ENCODE peak calls at places on chromosomes 13 and 19, in seven cellular contexts. G, A, E, Y, T, U and P are unnamed samples.

GRCh38 chr19:14410054-14410774 is 8.9 kb downstream of the DDX39A start:
- DNase-seq in G (no peak), U (peak; percentile 30), Y (no peak), A (no peak), E (no peak), T (peak; percentile 18), P (no peak)

GRCh38 chr13:50798923-50799322 is 44.6 kb downstream of the DLEU7 start:
- DNase-seq in Y (no peak), G (peak; percentile 40), T (no peak), E (no peak), U (no peak), A (no peak), P (peak; percentile 25)

GRCh38 chr13:66329988-66330429 is 900.1 kb downstream of the PCDH9 start:
- DNase-seq in U (no peak), T (no peak), A (no peak), E (no peak), Y (no peak), G (peak; percentile 2), P (no peak)

GRCh38 chr19:39918183-39918651 is 16.2 kb downstream of the FCGBP start:
- DNase-seq in U (no peak), E (no peak), A (no peak), G (no peak), T (no peak), Y (peak; percentile 37), P (no peak)

GRCh38 chr19:55809381-55810058 is 22.3 kb downstream of the NLRP11 start:
- DNase-seq in T (peak; percentile 40), A (no peak), E (no peak), Y (peak; percentile 46), U (no peak), G (peak; percentile 81), P (peak; percentile 2)

GRCh38 chr13:80235559-80236296 is 105.2 kb downstream of the SPRY2 start:
- DNase-seq in Y (peak; percentile 81), T (no peak), U (no peak), E (no peak), G (peak; percentile 87), A (no peak), P (peak; percentile 53)

GRCh38 chr19:36488816-36489138 is 584 bp downstream of the ZNF566 start:
- DNase-seq in E (no peak), T (no peak), Y (no peak), G (no peak), A (peak; percentile 34), U (no peak), P (no peak)

GRCh38 chr19:17329061-17329767 is 5.4 kb downstream of the ANO8 start:
- DNase-seq in E (no peak), Y (no peak), A (no peak), T (peak; percentile 19), G (no peak), U (no peak), P (no peak)

GRCh38 chr19:54273811-54274210 is 7.1 kb downstream of the LILRB2 start:
- DNase-seq in T (no peak), U (no peak), A (no peak), E (no peak), G (no peak), Y (no peak), P (no peak)

GRCh38 chr13:93307166-93307565 is 80.6 kb downstream of the GPC6 start:
- DNase-seq in Y (no peak), E (no peak), U (no peak), T (no peak), A (no peak), G (no peak), P (no peak)

GRCh38 chr19:42074513-42075363 is 1.2 kb upstream of the ZNF574 start:
- DNase-seq in T (peak; percentile 27), Y (no peak), A (peak; percentile 22), E (peak; percentile 14), G (peak; percentile 38), U (no peak), P (peak; percentile 53)

GRCh38 chr19:54418030-54418929 is 3.0 kb downstream of the TTYH1 start:
- DNase-seq in Y (peak; percentile 72), U (no peak), T (peak; percentile 39), G (peak; percentile 26), E (no peak), A (no peak), P (no peak)

GRCh38 chr13:113914333-113915011 is 50.6 kb upstream of the GAS6 start:
- DNase-seq in Y (peak; percentile 42), A (no peak), U (no peak), E (no peak), G (no peak), T (no peak), P (no peak)

GRCh38 chr13:114260818-114261217 is 20.6 kb upstream of the UPF3A start:
- DNase-seq in T (no peak), U (no peak), G (no peak), Y (no peak), A (no peak), E (no peak), P (no peak)

GRCh38 chr19:53977429-53977990 is 13.9 kb upstream of the CACNG6 start:
- DNase-seq in T (peak; percentile 61), U (peak; percentile 46), Y (peak; percentile 91), A (peak; percentile 65), E (peak; percentile 36), G (peak; percentile 64), P (peak; percentile 68)

GRCh38 chr19:46736544-46737274 is 9.1 kb upstream of the FKRP start:
- DNase-seq in T (no peak), A (no peak), U (no peak), G (no peak), Y (no peak), E (no peak), P (no peak)

GRCh38 chr13:30690282-30691188 is 44.8 kb upstream of the ALOX5AP start:
- DNase-seq in G (peak; percentile 51), E (no peak), A (no peak), T (peak; percentile 23), U (no peak), Y (peak; percentile 60), P (no peak)

GRCh38 chr19:3413796-3414327 is 47.5 kb downstream of the NFIC start:
- DNase-seq in T (no peak), A (no peak), U (no peak), E (no peak), Y (peak; percentile 72), G (no peak), P (no peak)

GRCh38 chr19:29092712-29093552 is 120.0 kb downstream of the UQCRFS1 start:
- DNase-seq in E (no peak), T (no peak), Y (no peak), A (no peak), G (no peak), U (no peak), P (no peak)

GRCh38 chr13:111656439-111656838 is 336.0 kb downstream of the TEX29 start:
- DNase-seq in T (no peak), U (no peak), Y (peak; percentile 29), E (no peak), A (no peak), G (no peak), P (no peak)

GRCh38 chr19:19386373-19386869 is 19.1 kb upstream of the GATAD2A start:
- DNase-seq in T (no peak), A (no peak), U (no peak), Y (no peak), E (no peak), G (no peak), P (no peak)

GRCh38 chr19:44212865-44213346 is 574 bp downstream of the ZNF227 start:
- DNase-seq in G (peak; percentile 45), U (no peak), A (no peak), E (no peak), T (peak; percentile 5), Y (no peak), P (peak; percentile 21)

GRCh38 chr13:101384929-101385328 is 31.4 kb downstream of the NALCN start:
- DNase-seq in Y (no peak), T (no peak), U (no peak), G (no peak), A (no peak), E (no peak), P (no peak)

GRCh38 chr13:78875792-78876580 is 217.0 kb upstream of the OBI1 start:
- DNase-seq in A (no peak), T (no peak), G (no peak), U (no peak), E (no peak), Y (no peak), P (no peak)